ENCODE peak calls at places on chromosome 15, in four cellular contexts. R, N, P and E are unnamed samples. For H3K4me1, the result is how much of the 10 kb centered on the place peaks cover.

GRCh38 chr15:69540622-69541021 is 88.0 kb downstream of the RPLP1 start:
- DNase-seq in R (no peak), N (no peak), P (no peak), E (no peak)

GRCh38 chr15:94844533-94845390 is 613.4 kb downstream of the MCTP2 start:
- DNase-seq in R (peak), N (peak), P (peak), E (no peak)

GRCh38 chr15:85592148-85592547 is 202.6 kb downstream of the KLHL25 start:
- DNase-seq in R (no peak), N (no peak), P (no peak), E (no peak)

GRCh38 chr15:66834863-66835557 is 133.0 kb downstream of the SMAD6 start:
- DNase-seq in R (no peak), N (peak), P (no peak), E (no peak)

GRCh38 chr15:38193496-38193895 is 59.1 kb upstream of the SPRED1 start:
- DNase-seq in R (no peak), N (no peak), P (no peak), E (no peak)

GRCh38 chr15:77187751-77188464 is 117.0 kb upstream of the TSPAN3 start:
- DNase-seq in R (peak), N (no peak), P (peak), E (no peak)

GRCh38 chr15:39202641-39203040 is 378.2 kb upstream of the THBS1 start:
- DNase-seq in R (no peak), N (no peak), P (peak), E (no peak)

GRCh38 chr15:71559098-71559497 is 251.3 kb upstream of the NR2E3 start:
- DNase-seq in R (no peak), N (no peak), P (no peak), E (no peak)

GRCh38 chr15:83396071-83396470 is 51.1 kb upstream of the SH3GL3 start:
- DNase-seq in R (no peak), N (peak), P (no peak), E (no peak)

GRCh38 chr15:66700412-66700801 is 1.6 kb upstream of the SMAD6 start:
- DNase-seq in R (no peak), N (no peak), P (no peak), E (no peak)

GRCh38 chr15:23546158-23546557 is 19.3 kb upstream of the MKRN3 start:
- DNase-seq in R (no peak), N (no peak), P (no peak), E (no peak)
- H3K4me1 ChIP-seq in R (under half), N (under half), P (under half), E (under half)

GRCh38 chr15:81032355-81032754 is 31.6 kb downstream of the TLNRD1 start:
- DNase-seq in R (no peak), N (no peak), P (no peak), E (no peak)

GRCh38 chr15:81031203-81031602 is 30.5 kb downstream of the TLNRD1 start:
- DNase-seq in R (no peak), N (no peak), P (no peak), E (no peak)

GRCh38 chr15:81030368-81030739 is 29.6 kb downstream of the TLNRD1 start:
- DNase-seq in R (no peak), N (no peak), P (no peak), E (no peak)

GRCh38 chr15:81027200-81027599 is 26.5 kb downstream of the TLNRD1 start:
- DNase-seq in R (no peak), N (no peak), P (no peak), E (no peak)

DNA sequence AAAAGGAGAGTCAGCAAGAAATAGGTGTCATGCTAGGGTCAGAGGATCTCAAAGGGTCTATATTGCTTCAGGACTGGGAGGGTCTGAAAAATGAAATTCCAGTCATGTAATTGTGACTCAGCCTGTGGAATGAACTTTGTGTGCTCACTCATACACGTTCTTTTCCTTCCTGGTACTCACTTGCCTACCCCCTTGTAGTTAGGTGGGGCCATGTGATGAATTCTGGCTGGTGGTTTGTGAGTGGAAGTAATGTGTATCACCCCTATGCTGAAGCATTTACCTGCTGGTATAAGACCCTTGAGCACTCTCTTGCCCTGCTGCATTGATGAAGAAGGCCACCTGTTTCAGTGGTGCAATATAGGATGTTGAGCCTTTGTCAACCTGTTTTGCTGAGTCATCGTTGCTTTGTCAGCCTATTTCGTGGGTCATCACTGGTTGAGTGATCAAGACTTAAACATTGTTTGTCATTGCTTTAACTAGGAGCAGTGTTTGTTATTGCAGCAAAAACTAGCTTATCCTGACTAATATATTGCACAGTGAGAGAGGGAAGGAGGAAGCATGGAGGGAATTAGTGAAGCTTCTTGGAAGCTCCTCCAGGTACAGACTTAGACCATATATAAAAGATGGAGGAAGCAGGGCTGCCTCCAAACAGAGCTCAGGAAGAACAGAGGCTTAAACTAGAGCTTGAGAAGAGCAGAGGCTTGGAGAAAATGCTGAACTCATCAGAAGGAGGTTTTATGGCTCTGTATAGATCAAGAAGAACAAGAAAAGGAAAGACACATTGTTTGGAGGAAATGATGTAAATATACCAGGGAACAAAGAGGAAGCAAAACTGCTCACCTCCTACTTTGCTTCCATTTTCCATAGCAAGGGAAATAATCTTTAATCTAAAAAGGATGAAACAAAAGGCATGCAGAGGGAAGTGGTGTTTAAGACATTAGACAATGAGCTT is 29.0 kb downstream of the TLNRD1 start:
- DNase-seq in R (no peak), N (no peak), P (no peak), E (no peak)
- H3K4me3 ChIP-seq in R (no peak), N (no peak), P (no peak), E (no peak)

DNA sequence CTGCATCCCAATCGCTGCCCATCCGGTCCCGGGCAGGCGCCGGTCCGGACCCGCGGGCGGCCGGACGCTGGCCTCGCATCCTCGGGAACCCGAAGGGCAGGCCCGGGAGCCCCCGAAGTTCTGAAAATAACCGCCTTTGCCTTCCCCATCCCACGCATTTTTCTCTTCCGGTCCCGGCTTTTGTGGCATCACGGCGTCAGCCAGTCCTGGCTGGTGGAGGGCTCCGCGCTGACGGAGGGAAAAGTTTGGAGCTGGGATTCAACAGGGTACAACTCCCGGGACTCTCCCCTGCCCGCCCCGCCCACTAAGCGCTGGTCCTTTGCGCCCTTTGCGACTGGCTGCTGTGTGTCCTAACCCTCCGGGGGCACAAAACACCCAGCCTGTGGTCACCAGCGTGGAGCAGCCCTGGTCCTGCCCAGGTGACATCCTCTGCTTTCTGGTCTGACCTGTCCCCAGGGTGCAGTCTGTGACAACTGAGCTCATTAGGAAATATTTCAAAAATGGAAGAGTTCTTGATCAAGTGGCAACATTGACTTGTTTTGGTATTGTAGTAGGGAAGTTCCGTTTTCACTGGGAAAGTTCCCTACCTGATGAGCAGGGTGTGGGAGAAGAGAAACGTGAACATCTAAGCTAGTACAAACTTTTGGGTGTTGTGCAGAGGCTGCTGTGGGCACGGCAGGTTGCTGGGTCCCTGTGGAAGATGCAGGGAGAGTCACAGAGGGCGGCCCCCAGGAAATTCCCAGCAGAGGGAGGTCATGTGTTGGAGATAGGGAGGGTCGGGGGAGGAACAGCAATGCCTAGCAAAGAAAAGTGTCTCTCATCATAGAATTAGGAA is 754 bp downstream of the ARNT2 start:
- DNase-seq in R (no peak), N (peak), P (no peak), E (no peak)
- H3K27ac ChIP-seq in R (no peak), N (no peak), P (no peak), E (no peak)

GRCh38 chr15:25208735-25209134 is 230.1 kb downstream of the UBE3A start:
- DNase-seq in R (no peak), N (no peak), P (no peak), E (no peak)
- H3K4me1 ChIP-seq in R (under half), N (under half), P (under half), E (under half)

GRCh38 chr15:33067456-33067855 is 127.1 kb downstream of the FMN1 start:
- DNase-seq in R (no peak), N (no peak), P (no peak), E (no peak)
- H3K4me3 ChIP-seq in R (peak), N (no peak), P (no peak), E (no peak)

DNA sequence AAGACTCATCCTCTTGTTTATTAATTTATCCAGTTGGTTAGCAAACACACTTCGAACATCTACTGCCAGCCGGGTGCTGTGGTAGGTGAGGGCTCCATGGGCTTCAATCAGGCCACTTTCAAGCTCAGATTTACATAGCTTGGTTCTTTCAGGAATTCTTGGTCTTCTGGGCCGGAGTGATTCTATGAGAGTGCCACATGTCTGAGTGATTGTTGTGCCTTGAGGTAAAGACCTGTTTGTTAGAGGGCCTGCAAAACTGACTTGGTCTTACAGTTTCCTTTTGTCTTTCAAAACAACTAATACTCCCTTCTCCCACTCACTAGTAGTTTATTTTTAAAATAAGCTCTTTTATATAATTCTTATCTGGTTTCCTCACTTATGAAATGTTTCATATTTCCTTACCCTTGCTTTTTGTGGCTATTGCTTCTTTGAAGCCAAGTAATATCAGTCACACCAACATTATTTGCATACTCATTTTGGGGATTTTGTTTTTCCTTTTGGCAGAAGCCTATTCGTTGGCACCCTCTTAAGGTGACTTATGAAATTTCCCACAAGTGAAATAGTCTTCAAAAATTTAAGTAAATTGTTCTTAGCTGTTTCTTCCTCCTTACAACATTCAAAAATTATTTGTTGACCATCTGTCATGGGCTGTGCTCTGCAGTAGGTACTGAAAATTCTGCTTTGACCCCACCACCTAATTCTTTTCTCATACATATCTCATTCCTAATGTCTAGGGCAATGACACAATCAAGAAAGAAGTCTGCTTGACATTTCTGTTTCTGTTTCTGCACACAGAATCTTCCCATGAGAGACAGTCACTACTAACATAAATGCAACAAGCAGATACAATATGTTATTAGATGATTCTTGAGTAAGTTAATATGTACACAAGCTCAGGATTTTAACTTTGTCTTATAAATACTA is 120.2 kb downstream of the LRRC28 start:
- DNase-seq in R (no peak), N (no peak), P (no peak), E (no peak)
- H3K27ac ChIP-seq in R (no peak), N (no peak), P (peak), E (no peak)

DNA sequence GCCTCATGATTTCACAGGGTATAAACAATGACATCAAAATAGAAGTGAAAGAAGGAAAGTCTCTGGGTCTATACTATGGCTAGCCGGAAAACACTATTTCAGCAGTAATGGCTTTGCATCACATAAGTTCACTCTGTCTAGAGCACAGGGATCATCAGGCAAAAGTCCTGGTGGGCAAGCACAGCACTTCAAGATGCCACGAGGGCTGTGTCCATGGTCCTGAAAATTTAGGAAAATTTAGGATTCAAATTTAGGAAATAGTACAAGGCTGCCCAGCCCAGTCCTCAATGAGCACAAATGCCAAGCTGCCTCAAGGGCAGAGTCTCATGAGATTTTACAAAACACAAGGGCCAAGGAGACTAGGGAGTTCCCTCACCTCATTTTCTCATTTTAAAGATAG is 54.1 kb downstream of the RORA start:
- DNase-seq in R (no peak), N (peak), P (no peak), E (no peak)
- H3K4me1 ChIP-seq in R (under half), N (under half), P (under half), E (under half)

DNA sequence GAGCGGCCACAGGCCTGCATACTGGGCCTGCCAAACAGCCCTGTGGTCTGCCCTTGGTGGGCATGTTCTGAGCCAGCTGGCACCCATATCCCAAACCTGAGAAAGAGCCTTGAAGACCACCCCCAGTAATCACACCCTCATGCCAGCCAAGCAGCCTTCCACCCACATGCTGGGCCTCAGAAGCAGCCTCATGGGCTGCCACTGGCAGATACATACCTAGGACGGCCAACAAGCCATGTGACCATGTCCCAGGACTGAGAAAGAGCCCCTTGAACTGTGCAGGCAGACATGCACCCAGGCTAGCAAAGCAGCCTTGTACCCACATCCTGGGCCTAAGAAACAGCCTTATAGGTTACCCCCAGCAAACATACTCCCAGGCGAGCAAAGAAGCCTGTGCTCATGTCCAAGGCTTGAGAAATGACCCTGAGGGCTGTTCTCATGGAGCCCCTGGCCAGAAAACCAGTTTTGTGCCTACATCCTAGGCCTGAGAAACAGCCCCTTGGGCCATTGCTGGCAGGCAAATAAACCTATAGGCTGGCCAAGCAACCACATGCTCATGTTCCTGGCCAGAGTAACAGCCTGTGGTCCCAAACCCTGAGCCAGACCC is 24.9 kb downstream of the TUBGCP5 start:
- DNase-seq in R (no peak), N (no peak), P (no peak), E (no peak)
- H3K4me3 ChIP-seq in R (no peak), N (no peak), P (no peak), E (no peak)